ENCODE peak calls at places on chromosomes 12 and 14, in seven cellular contexts. X is right lobe of liver; L is HCT116; D is astrocyte; J is CD8-positive, alpha-beta T cell; T is neural progenitor cell; M is psoas muscle. R is an unnamed sample.

GRCh38 chr12:13347241-13348043 is 150.9 kb downstream of the EMP1 start:
- DNase-seq in L (peak; percentile 27), M (peak; percentile 42), X (no peak), J (no peak), D (peak; percentile 68), T (no peak), R (no peak)

GRCh38 chr14:89571502-89571901 is 154.5 kb upstream of the FOXN3 start:
- DNase-seq in T (no peak), D (no peak), M (no peak), L (no peak), J (no peak), X (no peak), R (no peak)

GRCh38 chr14:105364100-105364708 is 34.1 kb upstream of the TEX22 start:
- DNase-seq in T (no peak), L (no peak), M (no peak), D (peak; percentile 61), X (no peak), J (peak; percentile 45), R (no peak)

GRCh38 chr14:39102265-39102968 is 618 bp downstream of the SEC23A start:
- DNase-seq in X (no peak), J (no peak), D (peak; percentile 29), T (no peak), M (no peak), L (no peak), R (no peak)

GRCh38 chr12:6029401-6029800 is 84.3 kb upstream of the ANO2 start:
- DNase-seq in L (no peak), J (no peak), X (no peak), D (no peak), M (no peak), T (no peak), R (no peak)

GRCh38 chr12:120194534-120195395 is at the start of gene GCN1:
- DNase-seq in J (peak; percentile 86), X (peak; percentile 88), T (peak; percentile 81), L (peak; percentile 47), M (peak; percentile 88), D (peak; percentile 79), R (no peak)

GRCh38 chr12:71892059-71892458 is 46.6 kb upstream of the TPH2 start:
- DNase-seq in J (no peak), D (no peak), L (no peak), M (no peak), T (no peak), X (no peak), R (no peak)

GRCh38 chr14:55721353-55721752 is 141.3 kb downstream of the KTN1 start:
- DNase-seq in M (no peak), T (no peak), X (no peak), J (no peak), D (peak; percentile 98), L (peak; percentile 22), R (no peak)

GRCh38 chr12:10661338-10661737 is 12.5 kb downstream of the STYK1 start:
- DNase-seq in M (no peak), D (no peak), L (no peak), X (no peak), J (no peak), T (no peak), R (no peak)

GRCh38 chr14:90848944-90849731 is 32.9 kb upstream of the TTC7B start:
- DNase-seq in L (no peak), T (no peak), D (no peak), X (no peak), J (no peak), M (no peak), R (no peak)

GRCh38 chr12:55824726-55825125 is 4.7 kb downstream of the DNAJC14 start:
- DNase-seq in L (no peak), D (no peak), M (no peak), J (no peak), X (no peak), T (no peak), R (no peak)

GRCh38 chr12:55827806-55828205 is 1.6 kb downstream of the DNAJC14 start:
- DNase-seq in T (no peak), M (no peak), J (no peak), D (no peak), L (no peak), X (no peak), R (no peak)

GRCh38 chr12:55822228-55822627 is 4.4 kb downstream of the ORMDL2 start:
- DNase-seq in J (no peak), M (no peak), D (no peak), X (no peak), L (no peak), T (peak; percentile 28), R (no peak)

GRCh38 chr12:55820679-55821078 is 2.8 kb downstream of the ORMDL2 start:
- DNase-seq in M (no peak), T (no peak), L (no peak), J (no peak), X (no peak), D (no peak), R (no peak)

GRCh38 chr12:55823419-55823818 is 5.6 kb downstream of the ORMDL2 start:
- DNase-seq in D (no peak), J (no peak), T (no peak), L (no peak), X (no peak), M (no peak), R (no peak)
- H3K36me3 ChIP-seq in D (peaks cover 45% of the 10 kb centered on the region), J (peaks cover 27% of the 10 kb centered on the region), T (peaks cover 5% of the 10 kb centered on the region), L (peaks cover 31% of the 10 kb centered on the region), X (peaks cover 9% of the 10 kb centered on the region), M (peaks cover 20% of the 10 kb centered on the region), R (peaks cover 59% of the 10 kb centered on the region)

DNA sequence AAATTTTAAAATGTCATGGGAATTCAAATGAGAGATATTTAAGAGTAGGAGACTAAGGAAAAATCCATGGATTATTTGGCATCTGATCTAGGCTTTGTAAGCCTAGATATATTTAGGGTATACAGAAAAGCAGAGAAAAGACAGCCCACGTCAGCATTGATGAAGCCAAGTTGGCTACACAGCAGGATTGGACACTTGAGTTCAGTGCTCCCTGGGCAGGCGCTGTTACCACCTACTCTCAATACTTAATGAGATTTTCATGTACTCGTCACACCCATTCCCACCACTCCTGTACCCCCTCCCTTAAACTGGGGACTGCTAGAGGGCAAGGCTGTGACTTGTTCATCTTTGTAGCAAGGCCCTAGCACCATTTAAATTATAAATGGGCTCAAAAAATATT is 1.7 kb upstream of the KCNJ8 start:
- DNase-seq in D (no peak), X (no peak), J (no peak), L (no peak), M (no peak), T (no peak), R (no peak)
- H3K4me3 ChIP-seq in D (no peak overlapping the region), X (no peak overlapping the region), J (no peak overlapping the region), L (no peak overlapping the region), M (no peak overlapping the region), T (no peak overlapping the region), R (no peak overlapping the region)

GRCh38 chr12:51244269-51244668 is 5.6 kb downstream of the DAZAP2 start:
- DNase-seq in T (no peak), L (no peak), J (no peak), X (no peak), M (no peak), D (peak; percentile 38), R (no peak)
- H3K36me3 ChIP-seq in T (peaks cover 4% of the 10 kb centered on the region), L (peaks cover 40% of the 10 kb centered on the region), J (peaks cover 23% of the 10 kb centered on the region), X (peaks cover 12% of the 10 kb centered on the region), M (peaks cover 8% of the 10 kb centered on the region), D (peaks cover 47% of the 10 kb centered on the region), R (peaks cover 39% of the 10 kb centered on the region)

DNA sequence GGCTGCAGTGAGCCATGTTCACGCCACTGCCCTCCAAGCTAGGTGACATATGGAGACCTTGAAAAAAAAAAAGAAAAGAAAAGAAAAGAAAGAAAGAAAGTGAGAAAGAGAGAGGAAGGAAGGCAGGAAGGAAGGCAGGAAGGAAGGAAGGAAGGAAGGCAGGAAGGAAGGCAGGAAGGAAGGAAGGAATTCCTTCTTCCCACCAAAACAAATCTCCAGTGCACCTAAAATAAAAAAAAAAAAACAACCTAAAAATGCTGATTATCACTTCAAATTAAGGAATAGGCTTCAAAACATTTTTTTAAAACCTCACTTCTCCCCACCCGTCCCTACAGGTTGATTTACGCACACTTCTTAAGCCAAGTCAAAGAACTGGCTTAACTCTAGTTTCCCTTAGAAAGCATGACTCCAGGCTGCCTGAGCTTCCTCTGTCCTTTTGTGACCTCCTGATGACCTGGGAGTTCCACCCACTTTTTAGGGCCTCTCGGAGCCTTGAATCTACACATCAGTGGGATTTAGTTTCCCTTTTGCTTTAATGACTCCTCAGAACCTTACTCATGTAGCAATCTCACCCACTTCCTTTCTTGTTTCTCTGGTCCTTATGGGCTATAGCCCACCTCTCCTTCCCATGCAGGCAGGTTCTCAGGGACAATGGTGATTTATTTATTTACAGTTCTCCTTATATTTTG is 18.6 kb downstream of the DUSP6 start:
- DNase-seq in J (no peak), D (no peak), T (peak; percentile 43), M (no peak), L (no peak), X (no peak), R (peak; percentile 79)
- H3K4me3 ChIP-seq in J (no peak overlapping the region), D (no peak overlapping the region), T (no peak overlapping the region), M (no peak overlapping the region), L (no peak overlapping the region), X (no peak overlapping the region), R (peak overlapping the region; percentile 64)

GRCh38 chr12:113113397-113113796 is 22.2 kb downstream of the RASAL1 start:
- DNase-seq in J (no peak), D (no peak), X (no peak), M (no peak), L (no peak), T (no peak), R (no peak)

GRCh38 chr12:113112043-113112899 is 23.3 kb downstream of the RASAL1 start:
- DNase-seq in X (no peak), J (no peak), D (no peak), L (no peak), T (no peak), M (no peak), R (no peak)

GRCh38 chr12:113109872-113110623 is 25.5 kb downstream of the RASAL1 start:
- DNase-seq in T (no peak), M (no peak), L (no peak), X (no peak), D (no peak), J (no peak), R (no peak)

GRCh38 chr12:113109360-113109759 is 26.2 kb downstream of the RASAL1 start:
- DNase-seq in L (no peak), M (no peak), T (no peak), X (no peak), J (no peak), D (no peak), R (no peak)

DNA sequence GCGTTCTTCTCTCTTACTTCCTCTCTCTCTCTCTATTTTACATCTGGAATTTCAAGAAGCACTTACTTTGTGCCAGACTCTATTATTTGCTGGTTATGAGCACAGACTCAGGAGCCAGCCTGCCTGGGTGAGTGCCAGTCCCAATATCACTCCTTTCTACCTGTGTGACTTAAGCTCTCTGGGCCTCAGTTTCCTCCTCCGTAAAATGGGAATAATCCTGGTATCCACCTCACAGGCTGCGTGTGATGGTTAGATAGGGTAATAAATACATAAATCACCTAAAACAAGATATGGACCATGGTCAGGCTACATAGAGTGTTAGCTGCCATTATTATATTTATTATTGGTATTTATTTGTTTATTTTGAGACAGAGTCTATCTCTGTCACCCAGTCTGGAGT is 24.3 kb downstream of the RASAL1 start:
- DNase-seq in J (no peak), X (no peak), L (no peak), M (no peak), D (no peak), T (no peak), R (no peak)
- H3K36me3 ChIP-seq in J (no peaks in the 10 kb centered on the region), X (no peaks in the 10 kb centered on the region), L (no peaks in the 10 kb centered on the region), M (no peaks in the 10 kb centered on the region), D (no peaks in the 10 kb centered on the region), T (no peaks in the 10 kb centered on the region), R (no peaks in the 10 kb centered on the region)